ENCODE peak calls at places on chromosomes 12 and 14, in ten cellular contexts. One of them, this sample, is unnamed.

GRCh38 chr14:92783813-92784431 is 10.2 kb upstream of the GOLGA5 start:
- DNase-seq in stomach: no peak
- DNase-seq in breast epithelium: no peak
- DNase-seq in GM12892: no peak
- DNase-seq in transverse colon: peak
- DNase-seq in H1: no peak
- DNase-seq in prostate gland: peak
- DNase-seq in HCT116: peak
- DNase-seq in upper lobe of left lung: no peak
- DNase-seq in spleen: no peak
- DNase-seq in this sample: peak

GRCh38 chr12:96073346-96074336 is 38.3 kb upstream of the LTA4H start:
- DNase-seq in stomach: no peak
- DNase-seq in breast epithelium: no peak
- DNase-seq in GM12892: no peak
- DNase-seq in transverse colon: no peak
- DNase-seq in H1: no peak
- DNase-seq in prostate gland: no peak
- DNase-seq in HCT116: no peak
- DNase-seq in upper lobe of left lung: no peak
- DNase-seq in spleen: no peak
- DNase-seq in this sample: no peak

GRCh38 chr14:68084256-68084655 is 264.7 kb downstream of the RAD51B start:
- DNase-seq in stomach: no peak
- DNase-seq in breast epithelium: no peak
- DNase-seq in GM12892: no peak
- DNase-seq in transverse colon: no peak
- DNase-seq in H1: no peak
- DNase-seq in prostate gland: no peak
- DNase-seq in HCT116: no peak
- DNase-seq in upper lobe of left lung: no peak
- DNase-seq in spleen: no peak
- DNase-seq in this sample: no peak

GRCh38 chr14:104819361-104819771 is 18.5 kb downstream of the ZBTB42 start:
- DNase-seq in stomach: peak
- DNase-seq in breast epithelium: peak
- DNase-seq in GM12892: no peak
- DNase-seq in transverse colon: no peak
- DNase-seq in H1: no peak
- DNase-seq in prostate gland: no peak
- DNase-seq in HCT116: no peak
- DNase-seq in upper lobe of left lung: peak
- DNase-seq in spleen: peak
- DNase-seq in this sample: no peak

GRCh38 chr12:62003217-62003616 is 257.0 kb upstream of the USP15 start:
- DNase-seq in stomach: no peak
- DNase-seq in breast epithelium: no peak
- DNase-seq in GM12892: no peak
- DNase-seq in transverse colon: no peak
- DNase-seq in H1: no peak
- DNase-seq in prostate gland: no peak
- DNase-seq in HCT116: no peak
- DNase-seq in upper lobe of left lung: no peak
- DNase-seq in spleen: no peak
- DNase-seq in this sample: no peak

GRCh38 chr12:18690653-18691052 is 47.2 kb downstream of the PLCZ1 start:
- DNase-seq in stomach: no peak
- DNase-seq in breast epithelium: no peak
- DNase-seq in GM12892: no peak
- DNase-seq in transverse colon: no peak
- DNase-seq in H1: no peak
- DNase-seq in prostate gland: no peak
- DNase-seq in HCT116: peak
- DNase-seq in upper lobe of left lung: no peak
- DNase-seq in spleen: no peak
- DNase-seq in this sample: no peak

GRCh38 chr12:79358716-79359341 is 331.9 kb downstream of the PAWR start:
- DNase-seq in stomach: no peak
- DNase-seq in breast epithelium: no peak
- DNase-seq in GM12892: no peak
- DNase-seq in transverse colon: no peak
- DNase-seq in H1: no peak
- DNase-seq in prostate gland: no peak
- DNase-seq in HCT116: no peak
- DNase-seq in upper lobe of left lung: no peak
- DNase-seq in spleen: no peak
- DNase-seq in this sample: no peak

GRCh38 chr14:90791481-90791880 is 24.7 kb downstream of the TTC7B start:
- DNase-seq in stomach: no peak
- DNase-seq in breast epithelium: no peak
- DNase-seq in GM12892: no peak
- DNase-seq in transverse colon: no peak
- DNase-seq in H1: no peak
- DNase-seq in prostate gland: no peak
- DNase-seq in HCT116: no peak
- DNase-seq in upper lobe of left lung: no peak
- DNase-seq in spleen: peak
- DNase-seq in this sample: no peak

GRCh38 chr14:64656986-64657385 is 47.2 kb upstream of the PLEKHG3 start:
- DNase-seq in stomach: no peak
- DNase-seq in breast epithelium: no peak
- DNase-seq in GM12892: no peak
- DNase-seq in transverse colon: peak
- DNase-seq in H1: no peak
- DNase-seq in prostate gland: no peak
- DNase-seq in HCT116: no peak
- DNase-seq in upper lobe of left lung: no peak
- DNase-seq in spleen: no peak
- DNase-seq in this sample: no peak

GRCh38 chr14:58078068-58078467 is 73.9 kb downstream of the ARMH4 start:
- DNase-seq in stomach: no peak
- DNase-seq in breast epithelium: no peak
- DNase-seq in GM12892: no peak
- DNase-seq in transverse colon: no peak
- DNase-seq in H1: no peak
- DNase-seq in prostate gland: no peak
- DNase-seq in HCT116: no peak
- DNase-seq in upper lobe of left lung: no peak
- DNase-seq in spleen: no peak
- DNase-seq in this sample: no peak

GRCh38 chr12:24617471-24617870 is 331.4 kb downstream of the BCAT1 start:
- DNase-seq in stomach: no peak
- DNase-seq in breast epithelium: no peak
- DNase-seq in GM12892: no peak
- DNase-seq in transverse colon: no peak
- DNase-seq in H1: no peak
- DNase-seq in prostate gland: no peak
- DNase-seq in HCT116: no peak
- DNase-seq in upper lobe of left lung: no peak
- DNase-seq in spleen: no peak
- DNase-seq in this sample: no peak

GRCh38 chr14:98724734-98725133 is 547.3 kb downstream of the BCL11B start:
- DNase-seq in stomach: no peak
- DNase-seq in breast epithelium: no peak
- DNase-seq in GM12892: no peak
- DNase-seq in transverse colon: no peak
- DNase-seq in H1: no peak
- DNase-seq in prostate gland: no peak
- DNase-seq in HCT116: no peak
- DNase-seq in upper lobe of left lung: no peak
- DNase-seq in spleen: no peak
- DNase-seq in this sample: no peak

GRCh38 chr12:401235-402126 is at the start of gene CCDC77:
- DNase-seq in stomach: peak
- DNase-seq in breast epithelium: peak
- DNase-seq in GM12892: peak
- DNase-seq in transverse colon: peak
- DNase-seq in H1: peak
- DNase-seq in prostate gland: peak
- DNase-seq in HCT116: peak
- DNase-seq in upper lobe of left lung: peak
- DNase-seq in spleen: peak
- DNase-seq in this sample: peak

GRCh38 chr14:56120091-56120632 is 2.0 kb downstream of the PELI2 start:
- DNase-seq in stomach: no peak
- DNase-seq in breast epithelium: no peak
- DNase-seq in GM12892: no peak
- DNase-seq in transverse colon: no peak
- DNase-seq in H1: no peak
- DNase-seq in prostate gland: no peak
- DNase-seq in HCT116: no peak
- DNase-seq in upper lobe of left lung: no peak
- DNase-seq in spleen: no peak
- DNase-seq in this sample: no peak

DNA sequence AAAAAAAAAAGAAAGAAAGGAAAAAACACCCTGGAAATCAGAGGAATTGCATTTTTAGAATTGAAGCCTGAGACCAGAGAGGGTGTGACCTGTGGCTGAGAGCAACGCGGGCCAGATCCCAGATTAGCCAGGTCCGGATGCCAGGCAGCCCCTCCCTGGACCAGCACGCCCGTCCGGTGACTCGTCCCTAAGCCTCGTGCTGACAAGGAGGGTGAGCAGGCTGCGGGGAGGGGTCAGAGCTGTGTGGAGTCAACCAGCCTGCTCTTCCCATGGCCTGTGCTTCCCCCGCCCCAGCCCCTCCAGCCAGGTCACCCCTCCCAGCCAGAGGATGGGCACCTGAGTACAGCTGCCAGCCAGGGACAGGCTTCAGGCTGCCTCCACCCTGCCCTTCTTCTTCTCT is 4.2 kb upstream of the KLC1 start:
- DNase-seq in stomach: peak
- DNase-seq in breast epithelium: peak
- DNase-seq in GM12892: no peak
- DNase-seq in transverse colon: peak
- DNase-seq in H1: no peak
- DNase-seq in prostate gland: peak
- DNase-seq in HCT116: peak
- DNase-seq in upper lobe of left lung: peak
- DNase-seq in spleen: peak
- DNase-seq in this sample: no peak
- TF ChIP-seq POLR2AphosphoS5 in stomach: peak
- TF ChIP-seq POLR2AphosphoS5 in breast epithelium: peak
- TF ChIP-seq POLR2AphosphoS5 in GM12892: no peak
- TF ChIP-seq POLR2AphosphoS5 in transverse colon: no peak
- TF ChIP-seq POLR2AphosphoS5 in H1: no peak
- TF ChIP-seq POLR2AphosphoS5 in prostate gland: no peak
- TF ChIP-seq POLR2AphosphoS5 in HCT116: peak
- TF ChIP-seq POLR2AphosphoS5 in upper lobe of left lung: peak
- TF ChIP-seq POLR2AphosphoS5 in spleen: peak
- TF ChIP-seq POLR2AphosphoS5 in this sample: no peak

DNA sequence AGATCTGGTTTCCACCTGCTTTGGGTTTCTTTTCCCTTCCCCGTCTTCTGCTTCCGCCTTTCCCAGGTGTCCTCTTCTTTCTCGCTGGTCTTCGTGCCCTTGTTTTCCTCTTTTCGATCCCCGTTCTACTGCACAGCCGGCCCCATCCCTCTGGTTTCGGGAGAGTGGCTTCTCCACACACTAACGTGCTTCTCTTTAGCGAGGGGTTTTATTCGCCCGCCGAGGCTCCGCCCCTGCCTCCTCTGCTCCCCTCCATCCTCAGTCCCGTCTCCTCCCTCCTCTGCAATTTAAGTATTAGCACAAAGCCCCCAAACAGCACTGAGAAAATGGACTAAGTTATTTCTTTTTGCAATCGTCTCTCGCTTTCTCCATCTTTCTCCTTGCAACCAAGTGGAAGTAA is at the start of gene SLC7A8:
- DNase-seq in stomach: peak
- DNase-seq in breast epithelium: peak
- DNase-seq in GM12892: no peak
- DNase-seq in transverse colon: peak
- DNase-seq in H1: peak
- DNase-seq in prostate gland: peak
- DNase-seq in HCT116: peak
- DNase-seq in upper lobe of left lung: peak
- DNase-seq in spleen: peak
- DNase-seq in this sample: no peak
- TF ChIP-seq POLR2A in stomach: no peak
- TF ChIP-seq POLR2A in breast epithelium: peak
- TF ChIP-seq POLR2A in GM12892: no peak
- TF ChIP-seq POLR2A in transverse colon: peak
- TF ChIP-seq POLR2A in H1: peak
- TF ChIP-seq POLR2A in prostate gland: peak
- TF ChIP-seq POLR2A in HCT116: peak
- TF ChIP-seq POLR2A in upper lobe of left lung: no peak
- TF ChIP-seq POLR2A in spleen: no peak
- TF ChIP-seq POLR2A in this sample: no peak

GRCh38 chr12:65948320-65949008 is 124.2 kb downstream of the HMGA2 start:
- DNase-seq in stomach: peak
- DNase-seq in breast epithelium: peak
- DNase-seq in GM12892: no peak
- DNase-seq in transverse colon: peak
- DNase-seq in H1: no peak
- DNase-seq in prostate gland: peak
- DNase-seq in HCT116: peak
- DNase-seq in upper lobe of left lung: no peak
- DNase-seq in spleen: no peak
- DNase-seq in this sample: no peak
- TF ChIP-seq POLR2AphosphoS5 in stomach: peak
- TF ChIP-seq POLR2AphosphoS5 in breast epithelium: peak
- TF ChIP-seq POLR2AphosphoS5 in GM12892: no peak
- TF ChIP-seq POLR2AphosphoS5 in transverse colon: no peak
- TF ChIP-seq POLR2AphosphoS5 in H1: no peak
- TF ChIP-seq POLR2AphosphoS5 in prostate gland: peak
- TF ChIP-seq POLR2AphosphoS5 in HCT116: peak
- TF ChIP-seq POLR2AphosphoS5 in upper lobe of left lung: no peak
- TF ChIP-seq POLR2AphosphoS5 in spleen: no peak
- TF ChIP-seq POLR2AphosphoS5 in this sample: no peak

GRCh38 chr12:56163533-56164344 is 5.6 kb downstream of the MYL6 start:
- DNase-seq in stomach: no peak
- DNase-seq in breast epithelium: no peak
- DNase-seq in GM12892: no peak
- DNase-seq in transverse colon: no peak
- DNase-seq in H1: no peak
- DNase-seq in prostate gland: no peak
- DNase-seq in HCT116: no peak
- DNase-seq in upper lobe of left lung: peak
- DNase-seq in spleen: no peak
- DNase-seq in this sample: no peak
- TF ChIP-seq POLR2A in stomach: no peak
- TF ChIP-seq POLR2A in breast epithelium: no peak
- TF ChIP-seq POLR2A in GM12892: peak
- TF ChIP-seq POLR2A in transverse colon: no peak
- TF ChIP-seq POLR2A in H1: peak
- TF ChIP-seq POLR2A in prostate gland: no peak
- TF ChIP-seq POLR2A in HCT116: no peak
- TF ChIP-seq POLR2A in upper lobe of left lung: no peak
- TF ChIP-seq POLR2A in spleen: no peak
- TF ChIP-seq POLR2A in this sample: peak

This sample was measured in GM12891.